ENCODE peak calls at places on chromosomes 1 and 21, in seven cellular contexts. One of them, this sample, is unnamed.

GRCh38 chr21:34065015-34065414 is 8.4 kb upstream of the MRPS6 start:
- DNase-seq in IMR-90: no peak
- DNase-seq in spleen: no peak
- DNase-seq in uterus: no peak
- DNase-seq in body of pancreas: no peak
- DNase-seq in breast epithelium: no peak
- DNase-seq in transverse colon: no peak
- DNase-seq in this sample: no peak

GRCh38 chr1:94621392-94621791 is 79.8 kb upstream of the F3 start:
- DNase-seq in uterus: no peak
- DNase-seq in IMR-90: peak; percentile 52
- DNase-seq in body of pancreas: peak; percentile 65
- DNase-seq in breast epithelium: peak; percentile 69
- DNase-seq in transverse colon: peak; percentile 79
- DNase-seq in spleen: no peak
- DNase-seq in this sample: no peak

GRCh38 chr1:203792491-203792890 is 2.9 kb upstream of the ZBED6 start:
- DNase-seq in transverse colon: no peak
- DNase-seq in IMR-90: no peak
- DNase-seq in breast epithelium: no peak
- DNase-seq in uterus: no peak
- DNase-seq in body of pancreas: no peak
- DNase-seq in spleen: no peak
- DNase-seq in this sample: peak; percentile 20

GRCh38 chr1:172717722-172718455 is 59.0 kb downstream of the FASLG start:
- DNase-seq in IMR-90: peak; percentile 10
- DNase-seq in transverse colon: no peak
- DNase-seq in breast epithelium: no peak
- DNase-seq in spleen: no peak
- DNase-seq in uterus: no peak
- DNase-seq in body of pancreas: no peak
- DNase-seq in this sample: no peak

GRCh38 chr1:173268786-173269277 is 61.7 kb upstream of the TNFSF4 start:
- DNase-seq in spleen: no peak
- DNase-seq in uterus: no peak
- DNase-seq in breast epithelium: no peak
- DNase-seq in transverse colon: no peak
- DNase-seq in body of pancreas: no peak
- DNase-seq in IMR-90: no peak
- DNase-seq in this sample: no peak

GRCh38 chr1:116288201-116288598 is 84.8 kb upstream of the ATP1A1 start:
- DNase-seq in uterus: no peak
- DNase-seq in breast epithelium: no peak
- DNase-seq in spleen: no peak
- DNase-seq in body of pancreas: no peak
- DNase-seq in transverse colon: no peak
- DNase-seq in IMR-90: no peak
- DNase-seq in this sample: no peak

GRCh38 chr1:17189632-17190525 is 15.0 kb upstream of the PADI1 start:
- DNase-seq in transverse colon: no peak
- DNase-seq in uterus: no peak
- DNase-seq in breast epithelium: no peak
- DNase-seq in IMR-90: peak; percentile 92
- DNase-seq in spleen: no peak
- DNase-seq in body of pancreas: no peak
- DNase-seq in this sample: peak; percentile 83

GRCh38 chr1:8666394-8667167 is 150.9 kb downstream of the RERE start:
- DNase-seq in uterus: no peak
- DNase-seq in IMR-90: peak; percentile 77
- DNase-seq in breast epithelium: no peak
- DNase-seq in spleen: no peak
- DNase-seq in body of pancreas: peak; percentile 45
- DNase-seq in transverse colon: no peak
- DNase-seq in this sample: no peak

GRCh38 chr1:200075522-200075921 is 48.0 kb downstream of the NR5A2 start:
- DNase-seq in transverse colon: no peak
- DNase-seq in body of pancreas: peak; percentile 28
- DNase-seq in IMR-90: no peak
- DNase-seq in breast epithelium: no peak
- DNase-seq in spleen: no peak
- DNase-seq in uterus: no peak
- DNase-seq in this sample: no peak
- H3K4me3 ChIP-seq in transverse colon: no peak overlapping the region
- H3K4me3 ChIP-seq in body of pancreas: no peak overlapping the region
- H3K4me3 ChIP-seq in IMR-90: no peak overlapping the region
- H3K4me3 ChIP-seq in breast epithelium: no peak overlapping the region
- H3K4me3 ChIP-seq in spleen: no peak overlapping the region
- H3K4me3 ChIP-seq in uterus: no peak overlapping the region
- H3K4me3 ChIP-seq in this sample: no peak overlapping the region

GRCh38 chr1:81254560-81254959 is 546.2 kb upstream of the ADGRL2 start:
- DNase-seq in spleen: no peak
- DNase-seq in body of pancreas: no peak
- DNase-seq in uterus: no peak
- DNase-seq in IMR-90: no peak
- DNase-seq in breast epithelium: no peak
- DNase-seq in transverse colon: no peak
- DNase-seq in this sample: no peak
- TF ChIP-seq CTCF in spleen: no peak
- TF ChIP-seq CTCF in body of pancreas: no peak
- TF ChIP-seq CTCF in uterus: no peak
- TF ChIP-seq CTCF in IMR-90: peak; percentile 17
- TF ChIP-seq CTCF in breast epithelium: peak; percentile 10
- TF ChIP-seq CTCF in transverse colon: peak; percentile 9
- TF ChIP-seq CTCF in this sample: no peak

GRCh38 chr1:88891318-88892145 is at the start of gene GTF2B:
- DNase-seq in IMR-90: peak; percentile 97
- DNase-seq in body of pancreas: peak; percentile 94
- DNase-seq in uterus: peak; percentile 88
- DNase-seq in breast epithelium: peak; percentile 87
- DNase-seq in spleen: peak; percentile 96
- DNase-seq in transverse colon: peak; percentile 95
- DNase-seq in this sample: peak; percentile 98
- TF ChIP-seq POLR2A in IMR-90: peak; percentile 100
- TF ChIP-seq POLR2A in body of pancreas: peak; percentile 99
- TF ChIP-seq POLR2A in uterus: peak; percentile 78
- TF ChIP-seq POLR2A in breast epithelium: peak; percentile 93
- TF ChIP-seq POLR2A in spleen: peak; percentile 94
- TF ChIP-seq POLR2A in transverse colon: peak; percentile 99
- TF ChIP-seq POLR2A in this sample: no peak

DNA sequence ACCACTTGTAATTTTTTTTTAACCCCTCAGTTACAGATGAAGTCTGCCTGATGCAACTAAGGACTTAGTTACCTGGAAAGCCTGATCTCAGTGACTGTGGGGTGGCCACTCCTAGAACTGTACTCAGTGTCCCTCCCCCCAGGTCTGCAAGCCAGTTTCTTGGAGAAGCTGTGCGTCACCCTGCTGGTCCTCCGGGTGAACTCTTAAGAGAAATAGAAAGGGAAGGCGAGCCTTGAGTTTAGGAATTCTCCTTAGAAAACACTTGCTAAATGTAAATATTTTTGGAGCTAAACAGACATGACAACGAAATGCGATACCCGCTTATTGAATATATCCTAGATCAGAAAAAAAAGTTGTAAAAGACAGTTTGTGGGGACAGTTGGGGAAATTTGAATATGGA is 730 bp downstream of the SLC16A4 start:
- DNase-seq in spleen: no peak
- DNase-seq in uterus: peak; percentile 44
- DNase-seq in IMR-90: peak; percentile 89
- DNase-seq in transverse colon: peak; percentile 17
- DNase-seq in body of pancreas: no peak
- DNase-seq in breast epithelium: no peak
- DNase-seq in this sample: no peak
- H3K4me3 ChIP-seq in spleen: peak overlapping the region; percentile 15
- H3K4me3 ChIP-seq in uterus: peak overlapping the region; percentile 28
- H3K4me3 ChIP-seq in IMR-90: peak overlapping the region; percentile 43
- H3K4me3 ChIP-seq in transverse colon: peak overlapping the region; percentile 0
- H3K4me3 ChIP-seq in body of pancreas: no peak overlapping the region
- H3K4me3 ChIP-seq in breast epithelium: peak overlapping the region; percentile 65
- H3K4me3 ChIP-seq in this sample: no peak overlapping the region

GRCh38 chr1:115089443-115090340 is at the start of gene TSPAN2:
- DNase-seq in transverse colon: peak; percentile 78
- DNase-seq in breast epithelium: peak; percentile 60
- DNase-seq in spleen: peak; percentile 91
- DNase-seq in uterus: peak; percentile 88
- DNase-seq in IMR-90: peak; percentile 59
- DNase-seq in body of pancreas: peak; percentile 55
- DNase-seq in this sample: peak; percentile 89
- TF ChIP-seq CTCF in transverse colon: no peak
- TF ChIP-seq CTCF in breast epithelium: no peak
- TF ChIP-seq CTCF in spleen: no peak
- TF ChIP-seq CTCF in uterus: peak; percentile 63
- TF ChIP-seq CTCF in IMR-90: peak; percentile 35
- TF ChIP-seq CTCF in body of pancreas: no peak
- TF ChIP-seq CTCF in this sample: no peak

DNA sequence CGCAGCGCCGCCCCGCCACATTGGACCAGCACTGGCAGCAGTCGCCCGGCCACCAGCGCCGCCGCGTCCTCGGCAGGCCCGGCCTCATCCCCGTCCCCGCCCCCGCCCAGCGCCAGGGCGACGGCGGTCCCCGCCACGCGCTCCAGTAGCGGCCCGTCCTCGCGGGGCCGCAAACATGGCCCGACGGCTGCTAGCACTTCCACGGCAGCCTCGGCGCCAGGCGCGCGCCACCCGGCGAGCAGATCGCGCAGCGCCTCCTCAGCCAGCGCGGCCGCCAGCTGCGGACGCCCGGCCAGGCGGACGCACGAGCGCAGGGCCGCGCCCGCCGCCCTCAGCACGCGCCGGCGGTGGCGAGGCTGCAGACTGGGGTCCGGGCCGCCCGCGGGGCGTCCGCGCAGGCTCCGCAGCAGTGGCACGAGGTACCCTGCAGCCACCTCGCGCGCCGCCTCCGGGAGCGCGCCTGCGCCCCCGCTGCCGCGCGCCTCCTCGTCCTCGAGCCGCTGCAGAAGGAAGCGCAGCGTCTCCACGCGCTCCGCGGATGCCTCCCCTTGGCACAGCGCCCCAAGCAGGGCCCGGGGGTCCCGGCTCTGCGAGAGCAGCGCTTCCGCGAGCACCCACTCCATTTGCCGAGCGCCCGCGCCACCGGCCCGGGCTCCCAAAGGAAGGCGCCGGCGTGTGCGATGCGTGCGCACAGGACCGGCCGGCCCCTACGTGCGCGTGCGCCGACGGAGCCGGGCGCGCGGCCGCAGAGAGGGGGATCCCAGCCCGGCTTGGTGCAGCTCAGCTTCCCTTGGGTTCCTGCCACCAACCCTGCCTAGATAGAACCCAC is at the start of gene TARBP1:
- DNase-seq in uterus: peak; percentile 51
- DNase-seq in transverse colon: peak; percentile 73
- DNase-seq in IMR-90: peak; percentile 78
- DNase-seq in breast epithelium: peak; percentile 66
- DNase-seq in body of pancreas: peak; percentile 80
- DNase-seq in spleen: peak; percentile 94
- DNase-seq in this sample: peak; percentile 88
- TF ChIP-seq POLR2A in uterus: peak; percentile 16
- TF ChIP-seq POLR2A in transverse colon: peak; percentile 64
- TF ChIP-seq POLR2A in IMR-90: peak; percentile 26
- TF ChIP-seq POLR2A in breast epithelium: no peak
- TF ChIP-seq POLR2A in body of pancreas: peak; percentile 75
- TF ChIP-seq POLR2A in spleen: peak; percentile 58
- TF ChIP-seq POLR2A in this sample: no peak

GRCh38 chr1:229506633-229507032 is 1.5 kb downstream of the NUP133 start:
- DNase-seq in breast epithelium: no peak
- DNase-seq in uterus: no peak
- DNase-seq in transverse colon: no peak
- DNase-seq in spleen: no peak
- DNase-seq in IMR-90: no peak
- DNase-seq in body of pancreas: no peak
- DNase-seq in this sample: no peak
- H3K4me3 ChIP-seq in breast epithelium: no peak overlapping the region
- H3K4me3 ChIP-seq in uterus: no peak overlapping the region
- H3K4me3 ChIP-seq in transverse colon: no peak overlapping the region
- H3K4me3 ChIP-seq in spleen: no peak overlapping the region
- H3K4me3 ChIP-seq in IMR-90: no peak overlapping the region
- H3K4me3 ChIP-seq in body of pancreas: no peak overlapping the region
- H3K4me3 ChIP-seq in this sample: no peak overlapping the region